ENCODE peak calls at places on chromosomes 3 and 15, in ten cellular contexts. Q is NCI-H1930, O is epithelial cell of proximal tubule, J is H4, C is memory B cell, U is NAMALWA, K is tibial artery, Y is pancreas, T is HT1080, L is heart left ventricle. G is an unnamed sample.
A peak's percentile ranks its signal among the peaks of the same experiment; 100 is the strongest.

GRCh38 chr15:71276355-71276665 is 161.0 kb downstream of the THSD4 start:
- DNase-seq in Q (no peak), O (no peak), J (no peak), C (no peak), U (no peak), K (no peak), Y (no peak), T (no peak), L (no peak), G (no peak)

GRCh38 chr3:71581451-71581980 is 2.0 kb downstream of the FOXP1 start:
- DNase-seq in Q (no peak), O (no peak), J (no peak), C (peak; percentile 35), U (peak; percentile 55), K (peak; percentile 43), Y (peak; percentile 45), T (peak; percentile 27), L (peak; percentile 40), G (peak; percentile 23)

GRCh38 chr3:136630911-136631310 is 121.3 kb downstream of the STAG1 start:
- DNase-seq in Q (no peak), O (no peak), J (no peak), C (no peak), U (no peak), K (no peak), Y (no peak), T (no peak), L (no peak), G (no peak)

GRCh38 chr3:21533047-21533446 is 218.0 kb downstream of the ZNF385D start:
- DNase-seq in Q (no peak), O (no peak), J (no peak), C (no peak), U (no peak), K (no peak), Y (no peak), T (no peak), L (no peak), G (no peak)

GRCh38 chr3:133209871-133210550 is 171.8 kb downstream of the TMEM108 start:
- DNase-seq in Q (no peak), O (no peak), J (peak; percentile 53), C (no peak), U (peak; percentile 27), K (no peak), Y (no peak), T (peak; percentile 65), L (no peak), G (no peak)

GRCh38 chr3:167653750-167654149 is at the start of gene WDR49:
- DNase-seq in Q (no peak), O (no peak), J (no peak), C (no peak), U (peak; percentile 41), K (no peak), Y (no peak), T (peak; percentile 23), L (no peak), G (no peak)

GRCh38 chr15:63502843-63503738 is 1.3 kb upstream of the USP3 start:
- DNase-seq in Q (no peak), O (peak; percentile 88), J (peak; percentile 88), C (peak; percentile 65), U (peak; percentile 83), K (peak; percentile 93), Y (peak; percentile 93), T (peak; percentile 98), L (peak; percentile 87), G (peak; percentile 80)

GRCh38 chr15:43879386-43880355 is 52.9 kb downstream of the WDR76 start:
- DNase-seq in Q (no peak), O (no peak), J (no peak), C (no peak), U (no peak), K (no peak), Y (no peak), T (no peak), L (peak; percentile 60), G (no peak)

GRCh38 chr15:40274350-40275274 is 8.3 kb downstream of the ANKRD63 start:
- DNase-seq in Q (peak; percentile 54), O (no peak), J (peak; percentile 73), C (peak; percentile 92), U (peak; percentile 90), K (peak; percentile 69), Y (peak; percentile 86), T (peak; percentile 80), L (peak; percentile 79), G (peak; percentile 87)

GRCh38 chr3:126552688-126553283 is 5.9 kb downstream of the C3orf22 start:
- DNase-seq in Q (no peak), O (no peak), J (no peak), C (no peak), U (no peak), K (no peak), Y (no peak), T (no peak), L (no peak), G (no peak)

GRCh38 chr15:100255644-100256043 is 86.1 kb downstream of the ADAMTS17 start:
- DNase-seq in Q (no peak), O (no peak), J (no peak), C (no peak), U (no peak), K (no peak), Y (no peak), T (peak; percentile 16), L (no peak), G (no peak)

GRCh38 chr3:58492385-58492970 is 582 bp downstream of the KCTD6 start:
- DNase-seq in Q (no peak), O (no peak), J (no peak), C (peak; percentile 16), U (peak; percentile 59), K (no peak), Y (no peak), T (no peak), L (no peak), G (peak; percentile 12)

GRCh38 chr15:64888336-64888735 is 23.4 kb upstream of the ANKDD1A start:
- DNase-seq in Q (no peak), O (no peak), J (no peak), C (no peak), U (no peak), K (no peak), Y (no peak), T (no peak), L (no peak), G (no peak)

GRCh38 chr3:87167634-87168456 is 59.3 kb upstream of the CHMP2B start:
- DNase-seq in Q (no peak), O (peak; percentile 19), J (peak; percentile 16), C (peak; percentile 28), U (peak; percentile 58), K (no peak), Y (no peak), T (peak; percentile 50), L (no peak), G (no peak)

GRCh38 chr3:149618151-149619123 is 39.4 kb downstream of the WWTR1 start:
- DNase-seq in Q (no peak), O (no peak), J (no peak), C (no peak), U (no peak), K (peak; percentile 73), Y (no peak), T (no peak), L (peak; percentile 66), G (no peak)

GRCh38 chr3:48157215-48157840 is 30.9 kb downstream of the CDC25A start:
- DNase-seq in Q (no peak), O (no peak), J (no peak), C (no peak), U (no peak), K (no peak), Y (no peak), T (peak; percentile 47), L (no peak), G (no peak)

GRCh38 chr15:39184701-39185390 is 396.0 kb upstream of the THBS1 start:
- DNase-seq in Q (no peak), O (no peak), J (no peak), C (no peak), U (no peak), K (no peak), Y (no peak), T (no peak), L (no peak), G (no peak)

GRCh38 chr15:98735304-98735703 is 87.0 kb downstream of the IGF1R start:
- DNase-seq in Q (no peak), O (no peak), J (no peak), C (no peak), U (no peak), K (no peak), Y (no peak), T (no peak), L (no peak), G (no peak)

GRCh38 chr3:183537295-183537730 is 18.2 kb downstream of the KLHL6 start:
- DNase-seq in Q (no peak), O (peak; percentile 77), J (no peak), C (no peak), U (no peak), K (peak; percentile 56), Y (no peak), T (peak; percentile 72), L (peak; percentile 26), G (no peak)